ENCODE peak calls at places on chromosomes 11 and 22, in four cellular contexts. B, E, S and O are unnamed samples.

GRCh38 chr22:35128637-35129036 is 62.7 kb downstream of the ISX start:
- DNase-seq in E (no peak), B (no peak), S (no peak), O (no peak)

GRCh38 chr11:134252539-134253188 is 488 bp downstream of the THYN1 start:
- DNase-seq in E (peak; percentile 39), S (peak; percentile 50), B (no peak), O (no peak)

GRCh38 chr11:66595245-66595904 is 2.4 kb downstream of the CCS start:
- DNase-seq in E (peak; percentile 71), B (no peak), S (no peak), O (no peak)

GRCh38 chr11:113856966-113857759 is 18.2 kb downstream of the USP28 start:
- DNase-seq in B (no peak), E (no peak), S (no peak), O (no peak)

GRCh38 chr22:18954333-18954732 is 18.2 kb upstream of the PRODH start:
- DNase-seq in B (peak; percentile 28), S (no peak), E (peak; percentile 69), O (peak; percentile 26)

GRCh38 chr11:30873924-30874323 is 287.8 kb upstream of the MPPED2 start:
- DNase-seq in E (no peak), B (no peak), S (no peak), O (no peak)

GRCh38 chr22:49798486-49799151 is 29.1 kb downstream of the BRD1 start:
- DNase-seq in B (no peak), S (no peak), E (no peak), O (no peak)

GRCh38 chr11:68924073-68924925 is 20.6 kb downstream of the IGHMBP2 start:
- DNase-seq in E (no peak), S (no peak), B (no peak), O (no peak)

GRCh38 chr11:65112551-65113360 is 1.1 kb downstream of the TM7SF2 start:
- DNase-seq in S (peak; percentile 74), B (peak; percentile 62), E (peak; percentile 78), O (peak; percentile 67)

GRCh38 chr11:126355926-126356897 is 726 bp downstream of the ST3GAL4 start:
- DNase-seq in S (no peak), B (no peak), E (peak; percentile 67), O (no peak)

GRCh38 chr11:2704896-2705606 is 5.3 kb upstream of the KCNQ1OT1 start:
- DNase-seq in B (no peak), E (no peak), S (no peak), O (no peak)

GRCh38 chr11:2762451-2762850 is 62.7 kb upstream of the KCNQ1OT1 start:
- DNase-seq in B (no peak), S (no peak), E (peak; percentile 15), O (no peak)

GRCh38 chr11:75543808-75544207 is 18.1 kb upstream of the GDPD5 start:
- DNase-seq in B (no peak), E (no peak), S (no peak), O (no peak)

GRCh38 chr22:47600281-47600680 is 837.8 kb downstream of the TBC1D22A start:
- DNase-seq in S (no peak), B (no peak), E (no peak), O (no peak)
- H3K9me3 ChIP-seq in S (no peaks in the 10 kb centered on the region), B (no peaks in the 10 kb centered on the region), E (no peaks in the 10 kb centered on the region), O (no peaks in the 10 kb centered on the region)

DNA sequence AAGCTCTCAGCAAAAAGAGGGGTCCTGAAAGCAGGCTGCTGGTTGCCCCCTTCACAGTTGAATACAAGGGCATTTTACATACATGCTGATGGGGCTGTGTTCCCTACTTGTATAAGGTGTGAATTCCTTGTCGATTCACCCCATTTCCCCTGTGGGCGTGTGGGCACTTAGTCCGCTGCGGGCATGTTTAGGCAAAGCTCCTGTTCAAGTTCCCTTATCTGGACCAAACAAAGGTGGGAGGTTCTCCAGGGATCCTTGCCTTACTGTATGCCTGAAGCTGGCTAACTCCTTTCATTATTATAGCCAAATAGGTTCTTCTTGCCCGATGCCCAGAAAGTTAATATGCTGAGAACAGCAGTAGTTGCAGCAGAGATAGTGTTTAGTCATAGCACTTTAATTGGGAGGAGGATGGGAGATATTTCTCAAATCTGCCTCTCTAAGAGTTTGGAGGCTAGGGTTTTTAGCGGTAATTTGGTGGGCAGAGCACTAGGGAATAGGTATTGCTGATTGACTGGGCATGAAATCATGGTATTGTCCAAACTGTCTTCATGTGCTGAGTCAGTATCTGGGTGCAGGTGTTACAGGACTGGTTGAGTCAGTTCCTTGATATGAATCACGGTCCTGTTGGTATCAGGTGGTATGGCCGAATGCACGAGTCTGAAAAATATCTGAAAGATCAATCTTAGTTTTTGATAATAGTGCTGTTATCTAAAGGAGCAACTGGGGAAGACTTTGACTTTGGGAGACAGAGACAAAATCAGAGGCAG is 32.7 kb downstream of the METTL15 start:
- DNase-seq in E (no peak), B (no peak), S (no peak), O (no peak)
- H3K9me3 ChIP-seq in E (peaks cover 11% of the 10 kb centered on the region), B (peaks cover 5% of the 10 kb centered on the region), S (no peaks in the 10 kb centered on the region), O (peaks cover 7% of the 10 kb centered on the region)

DNA sequence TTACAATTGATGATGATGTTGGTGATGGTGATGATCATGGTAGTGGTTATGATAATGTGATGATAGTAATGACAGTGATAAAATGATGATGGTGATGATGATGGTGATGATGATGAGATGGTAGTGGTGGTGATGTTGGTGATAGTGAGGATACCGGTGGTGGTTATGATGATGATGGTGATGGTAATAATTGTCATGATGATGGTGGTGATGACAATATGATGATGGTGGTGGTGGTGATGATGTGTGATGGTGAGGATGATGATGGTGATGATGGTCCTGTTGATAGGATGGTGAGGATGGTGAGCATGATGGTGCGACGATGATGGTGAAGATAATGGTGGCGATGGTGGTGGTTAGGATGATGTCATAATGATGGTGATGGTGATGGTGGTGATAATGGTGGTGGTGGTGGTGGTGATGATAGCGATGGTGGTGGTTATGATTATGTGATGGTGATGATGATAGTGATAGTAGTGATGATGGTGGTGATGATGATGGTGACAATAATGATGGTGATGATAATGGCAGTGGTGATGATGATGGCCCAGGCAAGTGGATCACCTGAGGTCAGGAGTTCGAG is 1129.9 kb downstream of the BRD1 start:
- DNase-seq in E (no peak), B (no peak), S (no peak), O (no peak)
- H3K9me3 ChIP-seq in E (no peaks in the 10 kb centered on the region), B (no peaks in the 10 kb centered on the region), S (no peaks in the 10 kb centered on the region), O (no peaks in the 10 kb centered on the region)

DNA sequence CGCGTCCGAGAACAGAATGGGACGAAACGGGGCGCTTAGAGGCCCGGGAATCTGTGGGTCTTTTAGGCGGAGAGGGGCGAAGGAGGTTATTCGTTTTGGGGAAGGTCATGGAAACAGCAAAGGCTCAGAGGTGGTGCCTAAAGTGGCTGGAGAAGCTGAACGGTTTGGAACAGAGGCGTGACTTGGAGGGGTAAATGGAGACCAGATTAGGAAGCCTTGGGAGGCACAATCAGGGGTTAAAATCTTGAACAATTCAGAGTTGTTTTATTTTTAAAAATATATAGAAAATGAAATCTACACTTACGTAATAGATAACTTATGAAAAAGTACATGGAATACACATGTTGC is 247 bp upstream of the PLAAT5 start:
- DNase-seq in E (no peak), B (no peak), S (no peak), O (no peak)
- H3K9me3 ChIP-seq in E (no peaks in the 10 kb centered on the region), B (no peaks in the 10 kb centered on the region), S (no peaks in the 10 kb centered on the region), O (no peaks in the 10 kb centered on the region)

GRCh38 chr11:44011797-44012196 is 36.0 kb upstream of the ACCSL start:
- DNase-seq in B (no peak), S (no peak), E (no peak), O (no peak)

GRCh38 chr11:44008698-44009097 is 39.1 kb upstream of the ACCSL start:
- DNase-seq in S (no peak), E (peak; percentile 5), B (no peak), O (no peak)

GRCh38 chr11:44006882-44007495 is 40.8 kb upstream of the ACCSL start:
- DNase-seq in B (no peak), E (peak; percentile 37), S (no peak), O (no peak)

GRCh38 chr11:44007746-44008501 is 39.9 kb upstream of the ACCSL start:
- DNase-seq in E (peak; percentile 8), B (no peak), S (no peak), O (no peak)

GRCh38 chr11:44010789-44011251 is 37.0 kb upstream of the ACCSL start:
- DNase-seq in S (no peak), B (no peak), E (peak; percentile 7), O (no peak)
- H3K9me3 ChIP-seq in S (no peaks in the 10 kb centered on the region), B (no peaks in the 10 kb centered on the region), E (no peaks in the 10 kb centered on the region), O (no peaks in the 10 kb centered on the region)

GRCh38 chr11:17369685-17370243 is 18.2 kb downstream of the NCR3LG1 start:
- DNase-seq in S (no peak), B (no peak), E (no peak), O (no peak)

GRCh38 chr11:17368551-17368950 is 17.0 kb downstream of the NCR3LG1 start:
- DNase-seq in S (no peak), B (no peak), E (no peak), O (no peak)

GRCh38 chr11:17375547-17375946 is 12.9 kb downstream of the KCNJ11 start:
- DNase-seq in B (no peak), S (no peak), E (no peak), O (no peak)

GRCh38 chr11:17369094-17369493 is 17.5 kb downstream of the NCR3LG1 start:
- DNase-seq in E (no peak), S (no peak), B (no peak), O (no peak)

DNA sequence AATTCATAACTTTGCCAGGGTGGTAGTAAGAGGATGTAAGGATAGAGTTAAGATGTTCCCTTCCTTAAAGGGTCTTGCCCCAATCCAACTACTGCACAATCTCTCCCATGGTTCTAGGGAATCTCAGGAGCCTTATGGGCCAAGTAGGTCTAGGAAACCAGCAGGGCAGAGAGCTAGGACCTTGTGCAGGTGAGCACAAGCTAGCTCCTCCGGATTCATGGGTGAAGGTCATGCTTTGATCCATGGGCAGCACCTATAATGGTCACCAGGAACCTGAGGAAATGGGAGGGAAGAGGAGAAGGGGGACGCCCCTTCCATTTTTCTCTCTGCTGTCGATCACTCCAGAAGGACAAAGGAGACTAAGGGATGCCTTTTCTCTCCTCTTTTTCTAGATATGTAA is 16.8 kb downstream of the KCNJ11 start:
- DNase-seq in S (no peak), E (no peak), B (no peak), O (no peak)
- H3K9me3 ChIP-seq in S (peaks cover 26% of the 10 kb centered on the region), E (peaks cover 38% of the 10 kb centered on the region), B (peaks cover 7% of the 10 kb centered on the region), O (peaks cover 21% of the 10 kb centered on the region)

DNA sequence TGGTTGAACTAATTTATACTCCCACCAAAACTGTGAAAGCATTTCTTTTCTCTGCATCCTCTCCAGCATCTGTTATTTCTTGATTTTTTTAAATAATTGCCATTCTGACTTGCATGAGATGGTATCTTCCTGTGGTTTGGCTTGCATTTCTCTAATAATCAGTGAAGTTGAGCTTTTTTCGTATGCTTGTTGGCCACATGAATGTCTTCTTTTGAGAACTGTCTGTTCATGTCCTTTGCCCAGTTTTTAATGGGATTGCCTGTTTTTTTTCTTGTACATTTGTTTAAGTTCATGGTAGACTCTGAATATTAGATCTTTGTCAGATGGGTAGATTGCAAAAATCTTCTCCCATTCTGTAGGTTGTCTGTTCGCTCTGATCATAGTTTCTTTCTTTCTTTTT is 46.1 kb downstream of the MS4A13 start:
- DNase-seq in B (no peak), S (no peak), E (no peak), O (no peak)
- H3K9me3 ChIP-seq in B (no peaks in the 10 kb centered on the region), S (no peaks in the 10 kb centered on the region), E (peaks cover 3% of the 10 kb centered on the region), O (peaks cover 3% of the 10 kb centered on the region)